ENCODE peak calls at places on chromosomes 7 and 10, in four cellular contexts. X is activated CD4-positive, alpha-beta T cell treated with anti-CD3 and anti-CD28 coated beads, Interleukin-2, amount 50 U/mL, for 48 hours; U is OCI-LY7; E is NCI-H2029. S is an unnamed sample.

GRCh38 chr10:24849051-24849450 is 103.4 kb downstream of the PRTFDC1 start:
- DNase-seq in U (no peak), E (no peak), X (no peak), S (no peak)

GRCh38 chr7:100547872-100548271 is 8.9 kb downstream of the AGFG2 start:
- DNase-seq in X (no peak), E (peak; percentile 76), U (peak; percentile 49), S (no peak)

GRCh38 chr7:138943061-138943460 is 38.1 kb downstream of the KIAA1549 start:
- DNase-seq in U (no peak), X (no peak), E (peak; percentile 5), S (no peak)

GRCh38 chr10:6746782-6747181 is 166.7 kb upstream of the PRKCQ start:
- DNase-seq in U (no peak), E (no peak), X (no peak), S (no peak)

GRCh38 chr10:71333154-71333887 is 14.3 kb downstream of the SLC29A3 start:
- DNase-seq in X (no peak), U (no peak), E (no peak), S (peak; percentile 43)

GRCh38 chr7:128827971-128828711 is 2.1 kb upstream of the FLNC start:
- DNase-seq in U (no peak), X (no peak), E (no peak), S (no peak)

GRCh38 chr7:116232402-116232749 is 22.0 kb downstream of the TES start:
- DNase-seq in X (no peak), E (no peak), U (no peak), S (no peak)

GRCh38 chr7:101960323-101960722 is 142.9 kb downstream of the CUX1 start:
- DNase-seq in X (no peak), E (no peak), U (no peak), S (no peak)

GRCh38 chr10:22308390-22308789 is 7.8 kb upstream of the COMMD3 start:
- DNase-seq in E (no peak), X (no peak), U (no peak), S (no peak)

GRCh38 chr10:63547628-63548356 is 26.6 kb downstream of the REEP3 start:
- DNase-seq in X (no peak), U (no peak), E (peak; percentile 6), S (no peak)

GRCh38 chr7:140726304-140726703 is 29.8 kb downstream of the NDUFB2 start:
- DNase-seq in U (peak; percentile 24), E (no peak), X (no peak), S (no peak)

GRCh38 chr7:1087462-1087809 is 477 bp upstream of the GPER1 start:
- DNase-seq in X (no peak), E (no peak), U (no peak), S (no peak)

GRCh38 chr7:63899691-63900393 is 98.8 kb upstream of the ZNF722 start:
- DNase-seq in E (no peak), U (no peak), X (peak; percentile 75), S (peak; percentile 83)

GRCh38 chr7:1725199-1725701 is 55.2 kb downstream of the ELFN1 start:
- DNase-seq in U (no peak), E (peak; percentile 94), X (no peak), S (no peak)

GRCh38 chr7:151233111-151233701 is 923 bp downstream of the CHPF2 start:
- DNase-seq in X (peak; percentile 74), E (no peak), U (peak; percentile 32), S (peak; percentile 51)

GRCh38 chr10:62136931-62137330 is 131.7 kb downstream of the RTKN2 start:
- DNase-seq in U (no peak), X (no peak), E (no peak), S (no peak)

GRCh38 chr10:97196213-97197029 is 10.7 kb upstream of the SLIT1 start:
- DNase-seq in U (peak; percentile 92), X (peak; percentile 69), E (peak; percentile 29), S (peak; percentile 51)

GRCh38 chr7:101862280-101863220 is 45.1 kb downstream of the CUX1 start:
- DNase-seq in X (no peak), E (peak; percentile 29), U (peak; percentile 59), S (no peak)

GRCh38 chr7:44172803-44173424 is 16.3 kb downstream of the GCK start:
- DNase-seq in U (no peak), E (peak; percentile 14), X (no peak), S (no peak)

GRCh38 chr10:112650588-112651030 is 203.6 kb downstream of the VTI1A start:
- DNase-seq in U (no peak), E (no peak), X (no peak), S (no peak)

GRCh38 chr7:145036592-145037386 is 200.9 kb upstream of the TPK1 start:
- DNase-seq in U (peak; percentile 65), X (peak; percentile 17), E (peak; percentile 43), S (peak; percentile 11)

S was measured in stimulated activated naive B cell treated with anti-CD40 and anti-IgM and Interleukin-4, amounts not matched to agents 10 μg/mL and 1 μg/mL and 100 μg/mL, for 72 hours.